ENCODE peak calls at places on chromosomes 3 and 15, in seven cellular contexts. J, Q, I, H, C, U and O are unnamed samples.

GRCh38 chr15:66835558-66835878 is 133.5 kb downstream of the SMAD6 start:
- DNase-seq in J (no peak), Q (no peak), I (no peak), H (no peak), C (no peak), U (no peak), O (no peak)

GRCh38 chr3:126158016-126158911 is 22.1 kb downstream of the ALDH1L1 start:
- DNase-seq in J (no peak), Q (no peak), I (no peak), H (no peak), C (no peak), U (no peak), O (no peak)

GRCh38 chr3:78969483-78969882 is 798.3 kb downstream of the ROBO1 start:
- DNase-seq in J (no peak), Q (no peak), I (no peak), H (no peak), C (no peak), U (no peak), O (no peak)

GRCh38 chr15:58444056-58444455 is 12.3 kb downstream of the LIPC start:
- DNase-seq in J (no peak), Q (no peak), I (no peak), H (no peak), C (no peak), U (no peak), O (no peak)

GRCh38 chr3:182979719-182980191 is 583 bp downstream of the DCUN1D1 start:
- DNase-seq in J (no peak), Q (no peak), I (peak; percentile 42), H (no peak), C (peak; percentile 27), U (peak; percentile 9), O (peak; percentile 25)

GRCh38 chr3:51706021-51706485 is 815 bp upstream of the GRM2 start:
- DNase-seq in J (no peak), Q (no peak), I (no peak), H (no peak), C (no peak), U (no peak), O (peak; percentile 53)

GRCh38 chr3:111903067-111903511 is 44.0 kb downstream of the PHLDB2 start:
- DNase-seq in J (no peak), Q (no peak), I (peak; percentile 91), H (no peak), C (peak; percentile 83), U (no peak), O (peak; percentile 22)

GRCh38 chr15:60520041-60520824 is 41.3 kb upstream of the ICE2 start:
- DNase-seq in J (no peak), Q (no peak), I (no peak), H (no peak), C (no peak), U (no peak), O (no peak)

GRCh38 chr3:171251842-171252241 is 208.4 kb downstream of the TNIK start:
- DNase-seq in J (no peak), Q (no peak), I (no peak), H (no peak), C (no peak), U (no peak), O (no peak)

GRCh38 chr3:111936967-111937366 is 41.9 kb upstream of the ABHD10 start:
- DNase-seq in J (no peak), Q (no peak), I (peak; percentile 65), H (no peak), C (no peak), U (no peak), O (no peak)

GRCh38 chr15:74752486-74753395 is 4.1 kb downstream of the CYP1A2 start:
- DNase-seq in J (no peak), Q (no peak), I (peak; percentile 86), H (no peak), C (peak; percentile 78), U (no peak), O (no peak)

GRCh38 chr3:129424185-129424841 is 4.1 kb downstream of the EFCAB12 start:
- DNase-seq in J (no peak), Q (no peak), I (peak; percentile 48), H (no peak), C (no peak), U (no peak), O (no peak)

GRCh38 chr3:97810779-97811390 is 10.9 kb upstream of the CRYBG3 start:
- DNase-seq in J (no peak), Q (no peak), I (peak; percentile 28), H (no peak), C (no peak), U (no peak), O (no peak)

GRCh38 chr15:95929232-95929846 is 401.2 kb upstream of the NR2F2 start:
- DNase-seq in J (no peak), Q (no peak), I (no peak), H (peak; percentile 7), C (no peak), U (no peak), O (no peak)

GRCh38 chr3:72523409-72524172 is 324.7 kb downstream of the SHQ1 start:
- DNase-seq in J (no peak), Q (no peak), I (no peak), H (no peak), C (no peak), U (no peak), O (no peak)

GRCh38 chr3:37993811-37994638 is 3.4 kb downstream of the VILL start:
- DNase-seq in J (peak; percentile 65), Q (no peak), I (peak; percentile 81), H (peak; percentile 59), C (peak; percentile 79), U (peak; percentile 51), O (no peak)

GRCh38 chr3:169869484-169870304 is at the start of gene LRRC31:
- DNase-seq in J (no peak), Q (no peak), I (no peak), H (no peak), C (peak; percentile 12), U (no peak), O (no peak)

GRCh38 chr3:30448946-30449686 is 157.3 kb upstream of the TGFBR2 start:
- DNase-seq in J (no peak), Q (no peak), I (peak; percentile 59), H (no peak), C (no peak), U (no peak), O (no peak)

GRCh38 chr3:21901504-21901903 is 150.5 kb upstream of the ZNF385D start:
- DNase-seq in J (no peak), Q (no peak), I (peak; percentile 27), H (no peak), C (no peak), U (no peak), O (no peak)

GRCh38 chr3:134630506-134630905 is 20.3 kb downstream of the KY start:
- DNase-seq in J (no peak), Q (no peak), I (peak; percentile 39), H (no peak), C (peak; percentile 6), U (no peak), O (no peak)

GRCh38 chr3:33980252-33980651 is 181.8 kb downstream of the PDCD6IP start:
- DNase-seq in J (no peak), Q (no peak), I (peak; percentile 93), H (no peak), C (peak; percentile 94), U (no peak), O (peak; percentile 22)

GRCh38 chr3:156174229-156174847 is 54.0 kb downstream of the KCNAB1 start:
- DNase-seq in J (no peak), Q (no peak), I (peak; percentile 69), H (no peak), C (peak; percentile 35), U (no peak), O (no peak)